ENCODE peak calls at places on chromosomes 3 and 15, in ten cellular contexts. P is effector CD4-positive, alpha-beta T cell; S is uterus; C is T1000; B is cardiac septum; G is stimulated activated CD4-positive, alpha-beta T cell treated with anti-CD3 and anti-CD28 coated beads, Interleukin-2, amount 100 ng/mL, for 48 hours; D is NCI-H1105 treated with DMSO at 0.1 percent for 48 hours; V is fibroblast of lung; T is endothelial cell of umbilical vein; A is stimulated activated CD8-positive, alpha-beta memory T cell treated with anti-CD3 and anti-CD28 coated beads, Interleukin-15, amount 100 ng/mL, for 4 hours. M is an unnamed sample.

GRCh38 chr3:56879453-56880224 is 77.9 kb upstream of the ARHGEF3 start:
- DNase-seq in D (no peak), A (no peak), B (no peak), S (no peak), V (peak; percentile 60), P (no peak), T (peak; percentile 48), G (no peak), C (no peak), M (peak; percentile 74)

GRCh38 chr15:77541421-77542181 is 91.1 kb downstream of the LINGO1 start:
- DNase-seq in B (peak; percentile 74), T (no peak), C (no peak), A (no peak), G (no peak), D (no peak), V (peak; percentile 32), P (no peak), S (no peak), M (no peak)

GRCh38 chr15:89654847-89655805 is at the start of gene KIF7:
- DNase-seq in D (peak; percentile 12), C (peak; percentile 38), B (peak; percentile 76), G (no peak), A (no peak), V (peak; percentile 61), T (peak; percentile 63), P (no peak), S (no peak), M (no peak)

GRCh38 chr15:49863431-49864205 is 242.8 kb downstream of the DTWD1 start:
- DNase-seq in T (no peak), A (no peak), V (peak; percentile 88), B (no peak), P (no peak), G (no peak), D (no peak), C (no peak), S (no peak), M (no peak)

GRCh38 chr3:134253475-134254231 is 3.0 kb upstream of the RYK start:
- DNase-seq in V (peak; percentile 19), P (no peak), S (no peak), D (no peak), T (no peak), G (no peak), C (no peak), A (no peak), B (no peak), M (no peak)

GRCh38 chr15:68298882-68299381 is 21.4 kb downstream of the FEM1B start:
- DNase-seq in P (no peak), T (no peak), A (no peak), D (no peak), C (no peak), S (peak; percentile 30), G (no peak), V (no peak), B (no peak), M (no peak)

GRCh38 chr3:150528359-150528797 is 17.9 kb downstream of the SERP1 start:
- DNase-seq in S (no peak), P (no peak), V (no peak), B (no peak), D (peak; percentile 27), A (no peak), G (no peak), C (no peak), T (peak; percentile 49), M (no peak)

GRCh38 chr3:125042725-125043406 is 12.9 kb downstream of the HEG1 start:
- DNase-seq in A (no peak), P (no peak), C (no peak), B (peak; percentile 87), G (no peak), T (peak; percentile 64), V (peak; percentile 56), S (peak; percentile 58), D (no peak), M (no peak)

GRCh38 chr3:16550305-16550675 is 36.8 kb upstream of the RFTN1 start:
- DNase-seq in B (no peak), S (no peak), V (no peak), A (no peak), T (no peak), D (no peak), P (no peak), C (no peak), G (no peak), M (no peak)

M was measured in HT1080.